ENCODE peak calls at places on chromosomes 5 and 9, in six cellular contexts. L, F, N, B, W and O are unnamed samples. For H3K4me1, the result is how much of the 10 kb centered on the place peaks cover.

GRCh38 chr5:50947892-50948683 is 281.7 kb downstream of the PARP8 start:
- DNase-seq in L (no peak), F (no peak), N (no peak), B (no peak), W (no peak), O (no peak)

GRCh38 chr9:71984388-71985069 is 73.1 kb downstream of the C9orf85 start:
- DNase-seq in L (no peak), F (no peak), N (peak), B (peak), W (peak), O (no peak)

GRCh38 chr5:175133185-175133584 is 310.8 kb downstream of the DRD1 start:
- DNase-seq in L (no peak), F (no peak), N (no peak), B (no peak), W (no peak), O (no peak)

GRCh38 chr9:88789785-88790184 is 201.5 kb upstream of the S1PR3 start:
- DNase-seq in L (no peak), F (no peak), N (no peak), B (peak), W (no peak), O (no peak)

GRCh38 chr9:11135856-11136255 is 523.1 kb upstream of the PTPRD start:
- DNase-seq in L (no peak), F (no peak), N (no peak), B (no peak), W (no peak), O (no peak)

GRCh38 chr9:101564252-101564651 is 30.5 kb downstream of the PPP3R2 start:
- DNase-seq in L (no peak), F (no peak), N (no peak), B (no peak), W (no peak), O (no peak)

GRCh38 chr5:19802686-19803085 is 185.3 kb downstream of the CDH18 start:
- DNase-seq in L (no peak), F (no peak), N (no peak), B (no peak), W (no peak), O (no peak)

GRCh38 chr5:99169309-99169708 is 240.5 kb upstream of the CHD1 start:
- DNase-seq in L (no peak), F (no peak), N (no peak), B (no peak), W (no peak), O (no peak)

GRCh38 chr9:94624621-94625020 is 14.7 kb downstream of the FBP1 start:
- DNase-seq in L (no peak), F (no peak), N (no peak), B (no peak), W (no peak), O (no peak)

GRCh38 chr5:126450388-126450787 is 27.2 kb downstream of the GRAMD2B start:
- DNase-seq in L (peak), F (no peak), N (no peak), B (peak), W (no peak), O (no peak)

GRCh38 chr5:90437663-90438062 is 28.1 kb upstream of the CETN3 start:
- DNase-seq in L (no peak), F (no peak), N (no peak), B (no peak), W (no peak), O (no peak)

GRCh38 chr5:40410939-40411635 is 268.6 kb upstream of the PTGER4 start:
- DNase-seq in L (no peak), F (peak), N (no peak), B (peak), W (no peak), O (no peak)

GRCh38 chr9:72635197-72635596 is 113.8 kb downstream of the TMC1 start:
- DNase-seq in L (no peak), F (no peak), N (no peak), B (no peak), W (no peak), O (no peak)

GRCh38 chr5:147369742-147370374 is 135.0 kb downstream of the STK32A start:
- DNase-seq in L (no peak), F (no peak), N (no peak), B (no peak), W (no peak), O (no peak)

GRCh38 chr5:93078082-93079038 is 502.7 kb downstream of the NR2F1-AS1 start:
- DNase-seq in L (no peak), F (no peak), N (peak), B (peak), W (peak), O (peak)

GRCh38 chr5:59542841-59543825 is 350.4 kb downstream of the PDE4D start:
- DNase-seq in L (no peak), F (peak), N (peak), B (no peak), W (peak), O (no peak)

GRCh38 chr5:16787278-16787677 is 148.8 kb downstream of the MYO10 start:
- DNase-seq in L (no peak), F (no peak), N (no peak), B (no peak), W (no peak), O (no peak)

GRCh38 chr5:95238560-95239325 is 46.2 kb downstream of the MCTP1 start:
- DNase-seq in L (peak), F (no peak), N (no peak), B (peak), W (no peak), O (peak)

GRCh38 chr5:149371296-149371962 is 7.7 kb downstream of the IL17B start:
- DNase-seq in L (peak), F (no peak), N (peak), B (peak), W (peak), O (peak)

GRCh38 chr9:91188719-91189590 is 172.8 kb downstream of the AUH start:
- DNase-seq in L (no peak), F (no peak), N (no peak), B (no peak), W (no peak), O (no peak)

GRCh38 chr5:176492431-176492830 is 44.2 kb downstream of the FAF2 start:
- DNase-seq in L (no peak), F (no peak), N (no peak), B (peak), W (no peak), O (no peak)

GRCh38 chr5:58088941-58089340 is 370.9 kb downstream of the PLK2 start:
- DNase-seq in L (no peak), F (no peak), N (no peak), B (no peak), W (no peak), O (no peak)

GRCh38 chr5:119470851-119471451 is 18.7 kb downstream of the HSD17B4 start:
- DNase-seq in L (peak), F (no peak), N (no peak), B (peak), W (no peak), O (no peak)

GRCh38 chr9:126147186-126147585 is 179.4 kb upstream of the MVB12B start:
- DNase-seq in L (no peak), F (no peak), N (no peak), B (no peak), W (no peak), O (no peak)

GRCh38 chr9:88949961-88950340 is 41.3 kb upstream of the S1PR3 start:
- DNase-seq in L (no peak), F (no peak), N (no peak), B (peak), W (no peak), O (no peak)

GRCh38 chr9:134267305-134268265 is 58.7 kb upstream of the RXRA start:
- DNase-seq in L (no peak), F (no peak), N (no peak), B (no peak), W (peak), O (no peak)
- TF ChIP-seq CTCF in L (no peak), F (no peak), N (no peak), B (peak), W (peak), O (no peak)

GRCh38 chr5:150498971-150499370 is 9.0 kb upstream of the NDST1 start:
- DNase-seq in L (no peak), F (no peak), N (no peak), B (no peak), W (no peak), O (no peak)
- H3K4me1 ChIP-seq in L (half or more), F (under half), N (under half), B (half or more), W (half or more), O (half or more)

GRCh38 chr5:160463227-160463626 is 41.6 kb downstream of the PTTG1 start:
- DNase-seq in L (no peak), F (no peak), N (no peak), B (no peak), W (no peak), O (no peak)

GRCh38 chr5:160462167-160462566 is 40.5 kb downstream of the PTTG1 start:
- DNase-seq in L (no peak), F (no peak), N (no peak), B (no peak), W (no peak), O (no peak)

GRCh38 chr5:160461378-160461777 is 39.7 kb downstream of the PTTG1 start:
- DNase-seq in L (no peak), F (no peak), N (no peak), B (no peak), W (no peak), O (no peak)

GRCh38 chr5:160458971-160459800 is 37.5 kb downstream of the PTTG1 start:
- DNase-seq in L (no peak), F (no peak), N (no peak), B (no peak), W (no peak), O (no peak)

GRCh38 chr5:160460377-160461049 is 38.9 kb downstream of the PTTG1 start:
- DNase-seq in L (no peak), F (no peak), N (no peak), B (no peak), W (no peak), O (no peak)
- TF ChIP-seq CTCF in L (peak), F (no peak), N (no peak), B (no peak), W (no peak), O (peak)

GRCh38 chr9:35518981-35519679 is 29.2 kb downstream of the RUSC2 start:
- DNase-seq in L (no peak), F (no peak), N (no peak), B (peak), W (no peak), O (no peak)

GRCh38 chr9:35517552-35518211 is 27.8 kb downstream of the RUSC2 start:
- DNase-seq in L (no peak), F (no peak), N (no peak), B (no peak), W (no peak), O (no peak)

GRCh38 chr9:35517136-35517535 is 27.2 kb downstream of the RUSC2 start:
- DNase-seq in L (no peak), F (no peak), N (no peak), B (peak), W (no peak), O (no peak)

GRCh38 chr9:35519697-35520403 is 29.9 kb downstream of the RUSC2 start:
- DNase-seq in L (no peak), F (no peak), N (no peak), B (no peak), W (no peak), O (no peak)

GRCh38 chr9:35518212-35518917 is 28.5 kb downstream of the RUSC2 start:
- DNase-seq in L (no peak), F (no peak), N (no peak), B (peak), W (no peak), O (peak)
- H3K4me1 ChIP-seq in L (under half), F (under half), N (under half), B (half or more), W (half or more), O (half or more)